ENCODE peak calls at places on chromosomes 2 and 18, in five cellular contexts. K is transverse colon, R is thyroid gland, L is IMR-90, J is heart left ventricle. I is an unnamed sample.

GRCh38 chr2:174634130-174635014 is 36.8 kb upstream of the WIPF1 start:
- DNase-seq in K (peak), R (peak), L (peak), J (no peak), I (no peak)

GRCh38 chr18:35083174-35083712 is 42.0 kb downstream of the MAPRE2 start:
- DNase-seq in K (no peak), R (peak), L (no peak), J (peak), I (no peak)

GRCh38 chr2:134127496-134127895 is 126.4 kb upstream of the MGAT5 start:
- DNase-seq in K (no peak), R (peak), L (no peak), J (no peak), I (no peak)

GRCh38 chr2:238439093-238439849 is 12.5 kb downstream of the ASB1 start:
- DNase-seq in K (no peak), R (no peak), L (peak), J (peak), I (peak)

GRCh38 chr2:171318463-171318934 is 115.3 kb downstream of the METTL8 start:
- DNase-seq in K (peak), R (peak), L (peak), J (peak), I (no peak)

GRCh38 chr2:83186050-83186790 is 1272.9 kb downstream of the SUCLG1 start:
- DNase-seq in K (no peak), R (no peak), L (no peak), J (no peak), I (no peak)

GRCh38 chr2:55231546-55232083 is 478 bp downstream of the CLHC1 start:
- DNase-seq in K (no peak), R (no peak), L (peak), J (no peak), I (peak)

GRCh38 chr18:35949090-35949489 is 23.4 kb upstream of the RMP24 start:
- DNase-seq in K (no peak), R (no peak), L (no peak), J (no peak), I (no peak)

GRCh38 chr2:43273477-43273876 is 47.1 kb upstream of the ZFP36L2 start:
- DNase-seq in K (no peak), R (peak), L (peak), J (peak), I (no peak)

GRCh38 chr2:96637385-96638143 is 548 bp downstream of the KANSL3 start:
- DNase-seq in K (peak), R (peak), L (peak), J (peak), I (peak)
- TF ChIP-seq POLR2A in K (no peak), R (no peak), L (peak), J (peak), I (no peak)

GRCh38 chr2:27086722-27087446 is at the start of gene KHK:
- DNase-seq in K (peak), R (peak), L (no peak), J (peak), I (peak)
- TF ChIP-seq POLR2A in K (no peak), R (no peak), L (no peak), J (no peak), I (no peak)

DNA sequence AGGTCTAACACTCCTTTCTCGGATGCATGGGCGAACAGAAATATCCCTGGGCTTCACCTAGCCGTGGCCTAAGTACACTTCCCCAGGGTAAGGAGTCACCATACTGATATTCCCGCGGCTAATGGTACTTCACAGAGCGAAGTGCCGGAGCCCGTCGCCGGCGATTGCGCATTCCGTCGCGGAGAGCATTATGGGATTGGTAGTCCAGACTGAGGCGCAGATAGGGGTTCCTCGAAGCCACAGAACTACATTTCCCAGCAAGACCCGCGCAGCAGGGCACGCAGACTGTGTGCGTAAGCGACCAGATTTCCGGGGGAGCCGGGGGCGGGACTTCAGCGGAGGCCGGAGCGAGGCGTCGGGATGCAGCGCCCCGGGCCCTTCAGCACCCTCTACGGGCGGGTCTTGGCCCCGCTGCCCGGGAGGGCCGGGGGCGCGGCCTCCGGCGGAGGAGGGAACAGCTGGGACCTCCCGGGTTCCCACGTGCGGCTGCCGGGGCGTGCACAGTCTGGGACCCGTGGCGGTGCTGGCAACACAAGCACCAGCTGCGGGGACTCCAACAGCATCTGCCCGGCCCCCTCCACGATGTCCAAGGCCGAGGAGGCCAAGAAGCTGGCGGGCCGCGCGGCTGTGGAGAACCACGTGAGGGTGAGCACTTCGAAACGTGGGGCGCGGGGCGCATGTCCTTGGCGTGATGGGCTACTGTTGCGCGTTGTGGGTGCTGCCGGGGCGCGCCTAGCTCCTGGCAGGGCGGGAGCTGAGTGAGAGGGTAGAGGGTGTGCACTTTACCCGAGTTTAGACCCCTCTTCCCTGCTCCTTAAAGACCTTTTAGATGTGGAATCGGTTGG is at the start of gene RPIA:
- DNase-seq in K (peak), R (peak), L (peak), J (peak), I (peak)
- TF ChIP-seq POLR2A in K (peak), R (no peak), L (peak), J (peak), I (peak)

DNA sequence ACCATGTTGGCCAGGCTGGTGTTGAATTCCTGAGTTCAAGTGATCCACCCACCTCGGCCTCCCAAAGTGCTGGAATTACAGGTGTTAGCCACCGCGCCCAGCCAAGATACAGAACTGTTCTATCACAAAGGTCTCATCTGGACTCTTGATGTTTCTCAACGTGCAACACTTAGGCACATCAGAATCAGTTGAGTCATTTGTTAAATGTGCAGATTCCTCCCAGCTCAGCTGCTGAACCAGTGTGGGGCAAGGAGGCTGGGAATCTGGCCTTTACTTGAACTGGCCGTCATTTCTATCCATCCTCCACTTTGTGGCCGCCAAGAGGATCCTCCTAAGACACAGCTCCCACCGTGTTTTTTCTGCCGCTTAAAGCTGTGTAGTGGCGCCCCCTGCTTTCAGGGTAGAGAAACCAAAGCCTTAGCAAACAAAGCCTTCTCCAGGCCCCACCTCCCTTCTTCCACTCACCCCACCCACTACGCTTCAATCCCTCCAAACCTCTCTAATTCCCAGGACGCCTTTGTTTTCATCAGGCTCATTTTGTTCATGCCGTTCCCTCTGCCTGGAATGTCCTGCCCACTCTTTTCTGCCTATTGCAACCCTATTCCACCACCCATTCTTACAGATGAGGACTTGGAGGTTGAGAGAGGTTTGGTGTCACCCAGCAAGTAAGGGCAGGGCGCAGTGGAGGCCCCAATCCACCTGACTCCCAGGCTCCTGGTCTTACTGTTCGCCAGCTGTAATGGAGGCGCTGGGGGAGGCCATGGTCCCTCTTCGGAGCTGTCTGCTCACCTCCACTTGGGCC is 776 bp upstream of the SPEG start:
- DNase-seq in K (peak), R (no peak), L (peak), J (no peak), I (no peak)
- TF ChIP-seq POLR2A in K (peak), R (no peak), L (no peak), J (no peak), I (no peak)

DNA sequence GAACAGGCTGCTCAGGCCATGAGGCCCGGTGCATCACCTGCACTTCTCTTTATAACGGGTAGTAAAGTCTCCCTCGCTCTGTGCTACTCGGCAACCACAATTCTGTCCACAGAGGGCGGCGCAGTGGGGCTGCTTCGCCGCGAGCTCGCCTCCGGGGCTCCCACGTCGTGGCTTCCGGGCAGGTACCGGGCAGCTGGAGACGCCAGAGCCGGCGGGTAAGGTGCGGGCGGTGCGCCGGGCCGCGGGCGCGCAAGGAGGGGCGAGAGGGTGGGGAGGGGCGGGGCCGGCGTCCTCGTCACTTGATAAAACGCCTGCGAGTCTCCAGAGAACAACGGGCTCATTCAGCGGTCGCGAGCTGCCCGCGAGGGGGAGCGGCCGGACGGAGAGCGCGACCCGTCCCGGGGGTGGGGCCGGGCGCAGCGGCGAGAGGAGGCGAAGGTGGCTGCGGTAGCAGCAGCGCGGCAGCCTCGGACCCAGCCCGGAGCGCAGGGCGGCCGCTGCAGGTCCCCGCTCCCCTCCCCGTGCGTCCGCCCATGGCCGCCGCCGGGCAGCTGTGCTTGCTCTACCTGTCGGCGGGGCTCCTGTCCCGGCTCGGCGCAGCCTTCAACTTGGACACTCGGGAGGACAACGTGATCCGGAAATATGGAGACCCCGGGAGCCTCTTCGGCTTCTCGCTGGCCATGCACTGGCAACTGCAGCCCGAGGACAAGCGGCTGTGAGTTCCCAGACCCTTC is at the start of gene ITGA6:
- DNase-seq in K (peak), R (peak), L (peak), J (peak), I (peak)
- TF ChIP-seq POLR2A in K (peak), R (no peak), L (peak), J (peak), I (peak)

DNA sequence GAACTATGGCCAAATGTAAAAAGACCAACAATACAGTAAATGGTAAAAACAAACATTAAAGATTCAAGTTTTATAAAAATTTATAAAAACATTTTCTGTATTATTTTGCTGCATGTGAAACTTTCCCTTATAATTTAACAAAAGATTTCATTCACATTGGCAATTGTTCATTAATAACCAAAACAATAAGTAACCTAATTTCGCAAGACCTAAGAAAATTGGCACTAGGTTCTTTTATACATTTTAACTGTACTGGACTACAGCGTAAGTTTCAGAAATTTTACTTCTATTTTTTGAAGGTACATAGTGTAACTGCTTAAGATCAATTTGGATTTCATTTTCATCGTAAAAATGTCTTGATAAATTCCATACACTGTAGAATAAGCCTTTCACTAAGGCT is 77.2 kb downstream of the FANCL start:
- DNase-seq in K (no peak), R (no peak), L (no peak), J (no peak), I (no peak)
- TF ChIP-seq POLR2A in K (no peak), R (no peak), L (no peak), J (no peak), I (no peak)

GRCh38 chr2:84904717-84905174 is 710 bp upstream of the TMSB10 start:
- DNase-seq in K (peak), R (peak), L (peak), J (peak), I (no peak)
- TF ChIP-seq POLR2A in K (peak), R (no peak), L (peak), J (peak), I (peak)

DNA sequence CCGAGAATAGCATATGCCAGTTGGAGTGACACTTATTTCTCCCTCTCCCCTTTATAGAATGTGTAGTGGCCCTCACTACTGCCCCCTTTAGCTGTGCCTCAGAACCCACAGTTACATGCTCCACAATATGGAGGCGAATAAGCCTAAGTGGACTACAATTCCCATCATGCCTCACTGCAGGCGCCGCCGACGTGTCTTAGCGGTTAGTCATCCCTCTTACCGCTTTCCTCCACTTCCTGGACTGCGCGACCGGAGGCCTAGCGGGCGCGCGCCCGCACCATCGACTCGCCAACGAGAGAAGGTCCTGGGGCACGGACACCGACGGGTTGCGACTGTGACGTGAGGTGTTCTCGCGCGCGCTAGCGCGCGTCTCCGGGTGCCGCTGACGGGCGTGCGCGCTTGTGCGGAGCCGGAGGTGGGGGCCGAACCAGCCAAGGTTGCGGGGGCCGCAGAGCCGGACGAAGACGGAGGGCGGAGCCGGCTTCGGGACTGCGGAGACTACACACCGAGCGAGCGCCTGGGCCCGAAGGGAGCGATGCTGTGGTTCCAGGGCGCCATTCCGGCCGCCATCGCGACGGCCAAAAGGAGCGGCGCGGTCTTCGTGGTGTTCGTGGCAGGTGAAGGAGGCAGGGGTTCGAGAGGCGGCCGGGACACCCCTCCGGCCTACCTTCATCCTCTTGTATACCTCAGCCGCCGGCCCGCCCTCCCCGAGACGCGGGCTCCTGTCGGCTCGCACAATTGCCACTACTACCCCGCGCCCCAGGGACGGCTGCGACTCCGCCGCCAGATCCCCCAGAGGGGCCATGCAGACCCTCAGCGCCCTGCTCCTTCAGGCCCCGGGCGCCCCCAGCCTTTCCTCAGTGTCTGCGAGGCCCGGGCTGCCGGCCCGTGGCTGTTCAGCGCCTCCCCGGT is at the start of gene UBXN4:
- DNase-seq in K (peak), R (peak), L (peak), J (peak), I (peak)
- TF ChIP-seq POLR2A in K (peak), R (peak), L (peak), J (peak), I (peak)

DNA sequence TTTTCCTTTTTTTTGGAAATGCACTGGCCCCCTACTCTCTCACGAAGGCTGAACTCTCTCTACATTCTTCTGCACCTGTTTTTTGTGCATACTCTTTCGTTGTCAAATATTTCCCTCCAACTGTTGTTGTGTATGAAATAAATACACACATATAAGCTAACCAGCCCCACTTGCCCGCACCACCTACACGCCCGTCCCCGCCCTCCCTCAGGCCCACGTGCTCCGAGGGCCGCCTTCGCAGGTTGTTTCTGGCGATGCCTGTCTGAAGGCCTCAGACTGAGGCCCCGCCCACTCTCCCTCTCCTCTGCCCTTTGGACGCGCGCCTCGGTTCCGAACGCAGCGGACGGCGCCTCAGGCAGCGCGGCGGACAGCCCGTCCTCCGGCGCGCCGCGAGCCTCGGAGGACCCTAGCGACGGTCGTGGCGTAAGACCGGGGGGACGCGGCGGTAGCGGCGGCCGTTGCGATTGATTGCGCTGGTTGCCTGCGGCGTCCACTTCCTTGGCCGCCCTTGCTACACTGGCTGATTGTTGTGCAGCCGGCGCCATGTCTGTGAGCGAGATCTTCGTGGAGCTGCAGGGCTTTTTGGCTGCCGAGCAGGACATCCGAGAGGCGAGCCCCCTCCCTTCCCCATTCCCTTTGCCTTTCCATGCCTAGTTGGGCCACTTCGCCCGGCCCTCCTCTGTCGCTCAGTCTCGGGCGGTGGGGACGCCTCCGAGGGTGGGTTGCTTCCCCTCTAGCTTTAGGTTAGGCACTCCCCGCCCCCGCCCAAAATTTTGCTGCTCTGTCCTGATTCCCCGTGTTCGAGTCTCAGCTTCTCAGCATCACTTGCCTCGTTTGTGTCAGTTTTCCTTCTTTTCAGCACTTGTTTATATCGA is at the start of gene TSN:
- DNase-seq in K (peak), R (peak), L (peak), J (peak), I (peak)
- TF ChIP-seq POLR2A in K (peak), R (no peak), L (peak), J (peak), I (peak)